ENCODE peak calls at places on chromosome 19, in six cellular contexts. A, J, N, Q, M and P are unnamed samples.

GRCh38 chr19:3233831-3234230 is 9.4 kb downstream of the CELF5 start:
- DNase-seq in A (peak; percentile 42), J (no peak), N (no peak), Q (no peak), M (no peak), P (no peak)

GRCh38 chr19:35262101-35262761 is 6.5 kb upstream of the USF2 start:
- DNase-seq in A (peak; percentile 23), J (no peak), N (no peak), Q (no peak), M (no peak), P (no peak)

GRCh38 chr19:47135156-47135555 is 4.5 kb downstream of the SAE1 start:
- DNase-seq in A (no peak), J (no peak), N (no peak), Q (no peak), M (no peak), P (no peak)

GRCh38 chr19:50273821-50274220 is 55.4 kb downstream of the KCNC3 start:
- DNase-seq in A (no peak), J (no peak), N (no peak), Q (no peak), M (no peak), P (no peak)

GRCh38 chr19:7731218-7731595 is 703 bp downstream of the CLEC4G start:
- DNase-seq in A (no peak), J (no peak), N (no peak), Q (no peak), M (no peak), P (no peak)

GRCh38 chr19:43668406-43669158 is 1.4 kb downstream of the PLAUR start:
- DNase-seq in A (peak; percentile 99), J (peak; percentile 100), N (peak; percentile 99), Q (peak; percentile 100), M (peak; percentile 99), P (peak; percentile 100)

GRCh38 chr19:53977429-53977990 is 13.9 kb upstream of the CACNG6 start:
- DNase-seq in A (peak; percentile 92), J (no peak), N (peak; percentile 78), Q (peak; percentile 88), M (peak; percentile 92), P (peak; percentile 85)

GRCh38 chr19:55459551-55459949 is 1.9 kb downstream of the ISOC2 start:
- DNase-seq in A (no peak), J (no peak), N (no peak), Q (no peak), M (no peak), P (no peak)

GRCh38 chr19:41641879-41642485 is 15.1 kb upstream of the CEACAM4 start:
- DNase-seq in A (peak; percentile 65), J (no peak), N (peak; percentile 37), Q (peak; percentile 29), M (peak; percentile 9), P (peak; percentile 23)

GRCh38 chr19:10183926-10184325 is 10.8 kb downstream of the DNMT1 start:
- DNase-seq in A (no peak), J (no peak), N (no peak), Q (no peak), M (no peak), P (no peak)

GRCh38 chr19:4737955-4738580 is 14.4 kb upstream of the DPP9 start:
- DNase-seq in A (no peak), J (no peak), N (no peak), Q (no peak), M (peak; percentile 64), P (no peak)

GRCh38 chr19:56108447-56109195 is 12.5 kb downstream of the ZNF787 start:
- DNase-seq in A (no peak), J (no peak), N (peak; percentile 12), Q (no peak), M (no peak), P (no peak)

GRCh38 chr19:7871280-7871529 is 3.0 kb downstream of the PRR36 start:
- DNase-seq in A (no peak), J (no peak), N (no peak), Q (no peak), M (no peak), P (no peak)

GRCh38 chr19:40719414-40719894 is 2.5 kb downstream of the ITPKC start:
- DNase-seq in A (no peak), J (no peak), N (no peak), Q (peak; percentile 11), M (no peak), P (peak; percentile 26)

GRCh38 chr19:45074744-45075143 is 1.5 kb downstream of the ZNF296 start:
- DNase-seq in A (peak; percentile 57), J (no peak), N (no peak), Q (no peak), M (peak; percentile 20), P (no peak)

GRCh38 chr19:2227415-2228156 is 8.5 kb downstream of the PLEKHJ1 start:
- DNase-seq in A (no peak), J (no peak), N (no peak), Q (no peak), M (no peak), P (no peak)

GRCh38 chr19:12596927-12597548 is 13.6 kb downstream of the ZNF490 start:
- DNase-seq in A (no peak), J (no peak), N (no peak), Q (no peak), M (no peak), P (peak; percentile 79)

GRCh38 chr19:17220207-17220758 is 5.1 kb downstream of the USE1 start:
- DNase-seq in A (no peak), J (no peak), N (peak; percentile 71), Q (peak; percentile 79), M (no peak), P (peak; percentile 48)

GRCh38 chr19:51137812-51138425 is 4.2 kb upstream of the SIGLEC7 start:
- DNase-seq in A (no peak), J (no peak), N (no peak), Q (no peak), M (no peak), P (no peak)

GRCh38 chr19:34484328-34484727 is 2.8 kb downstream of the WTIP start:
- DNase-seq in A (no peak), J (no peak), N (no peak), Q (no peak), M (no peak), P (no peak)

GRCh38 chr19:8208119-8208709 is 956 bp upstream of the CERS4 start:
- DNase-seq in A (peak; percentile 76), J (no peak), N (no peak), Q (no peak), M (no peak), P (no peak)

GRCh38 chr19:55440411-55441105 is 2.5 kb downstream of the SHISA7 start:
- DNase-seq in A (peak; percentile 90), J (no peak), N (no peak), Q (no peak), M (no peak), P (no peak)

DNA sequence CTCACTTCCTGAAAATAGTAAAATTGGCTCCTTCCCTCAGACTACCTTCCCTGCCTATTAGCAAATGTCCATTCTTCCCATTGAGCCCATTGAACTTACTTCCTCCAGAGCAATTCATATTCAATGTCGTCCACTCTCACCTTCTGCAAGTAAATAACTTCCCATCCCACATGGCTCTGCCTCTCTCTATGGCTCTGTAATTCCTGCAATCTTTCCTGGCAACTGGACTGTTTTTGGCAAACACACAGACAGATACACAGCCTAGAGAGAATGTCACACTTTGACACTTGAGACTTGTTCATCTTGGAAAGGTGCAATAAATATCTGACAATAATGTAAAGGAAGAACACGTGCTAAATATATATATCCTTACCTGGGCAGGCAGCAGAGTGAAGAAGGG is 18.3 kb downstream of the UQCRFS1 start:
- DNase-seq in A (no peak), J (no peak), N (no peak), Q (no peak), M (no peak), P (no peak)
- H4K91ac ChIP-seq in A (no peak overlapping the region), J (no peak overlapping the region), N (no peak overlapping the region), Q (no peak overlapping the region), M (no peak overlapping the region), P (no peak overlapping the region)

DNA sequence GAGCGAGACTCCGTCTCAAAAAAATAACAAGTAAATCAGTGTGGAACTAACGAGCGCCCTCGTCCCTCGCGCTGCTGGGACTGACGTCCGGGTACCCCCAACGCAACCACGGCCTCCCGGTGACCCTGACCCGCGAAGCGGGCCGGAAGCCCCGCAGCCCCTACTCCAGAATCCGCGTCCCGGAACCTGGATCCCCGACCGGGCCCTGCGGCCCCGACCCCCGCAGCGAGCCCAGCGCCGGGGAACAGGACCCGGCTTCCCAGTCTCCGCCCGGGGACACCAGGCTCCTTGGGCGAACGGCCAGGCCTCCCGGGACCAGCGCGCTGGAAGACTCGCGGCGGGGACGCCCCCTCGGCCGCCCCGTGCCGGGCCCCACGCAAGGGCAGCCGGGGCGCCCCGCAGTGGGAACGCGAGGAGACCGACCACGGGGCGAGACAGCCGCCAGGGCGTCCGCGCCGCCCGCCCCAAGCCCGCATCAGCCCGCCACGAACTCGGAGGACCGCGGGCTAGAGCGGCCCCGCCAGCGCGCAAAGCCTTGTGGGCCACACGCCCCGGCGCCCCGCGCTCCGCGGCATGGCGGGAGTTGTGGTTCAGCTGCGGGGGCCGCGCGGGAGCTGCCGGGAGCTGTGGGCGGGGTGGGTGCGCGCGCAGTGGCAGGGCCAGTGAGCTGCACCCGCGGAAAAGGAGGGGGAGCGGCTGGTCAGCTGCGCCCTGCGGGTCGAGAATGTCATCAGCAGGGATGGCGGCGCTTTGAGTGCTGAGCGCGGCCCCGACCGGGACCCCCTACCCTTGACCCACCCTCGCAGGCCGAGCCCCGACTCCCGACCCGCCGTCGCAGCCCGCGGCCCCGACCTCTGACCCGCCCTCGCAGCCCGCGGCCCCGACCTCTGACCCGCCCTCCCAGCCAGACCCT is 7.5 kb upstream of the MADCAM1 start:
- DNase-seq in A (peak; percentile 94), J (peak; percentile 60), N (peak; percentile 92), Q (peak; percentile 93), M (peak; percentile 92), P (peak; percentile 82)
- H4K8ac ChIP-seq in A (no peak overlapping the region), J (peak overlapping the region; percentile 96), N (peak overlapping the region; percentile 96), Q (peak overlapping the region; percentile 99), M (no peak overlapping the region), P (peak overlapping the region; percentile 97)

GRCh38 chr19:38678891-38679494 is 31.5 kb downstream of the ACTN4 start:
- DNase-seq in A (no peak), J (no peak), N (no peak), Q (no peak), M (no peak), P (no peak)
- H3K4me1 ChIP-seq in A (peaks cover 5% of the 10 kb centered on the region), J (peaks cover 24% of the 10 kb centered on the region), N (peaks cover 63% of the 10 kb centered on the region), Q (peaks cover 57% of the 10 kb centered on the region), M (peaks cover 9% of the 10 kb centered on the region), P (peaks cover 58% of the 10 kb centered on the region)

GRCh38 chr19:32829345-32829896 is 40.1 kb downstream of the SLC7A9 start:
- DNase-seq in A (no peak), J (no peak), N (no peak), Q (no peak), M (no peak), P (no peak)
- H4K91ac ChIP-seq in A (no peak overlapping the region), J (no peak overlapping the region), N (no peak overlapping the region), Q (no peak overlapping the region), M (no peak overlapping the region), P (no peak overlapping the region)

GRCh38 chr19:6393982-6394412 is 1.0 kb upstream of the GTF2F1 start:
- DNase-seq in A (no peak), J (no peak), N (no peak), Q (no peak), M (no peak), P (peak; percentile 56)
- H4K8ac ChIP-seq in A (no peak overlapping the region), J (peak overlapping the region; percentile 77), N (peak overlapping the region; percentile 96), Q (peak overlapping the region; percentile 89), M (no peak overlapping the region), P (peak overlapping the region; percentile 96)